ENCODE peak calls at places on chromosomes 6 and 20, in seven cellular contexts. X is activated CD4-positive, alpha-beta T cell treated with anti-CD3 and anti-CD28 coated beads for 4 hours; Q is MCF 10A; B is mesenteric fat pad; Y is psoas muscle; S is ascending aorta; D is HEK293T. J is an unnamed sample.

GRCh38 chr20:61837200-61837599 is 228.5 kb downstream of the TAF4 start:
- DNase-seq in X (no peak), Q (no peak), B (no peak), Y (no peak), S (no peak), D (no peak), J (no peak)

GRCh38 chr6:50236164-50236563 is 186.4 kb upstream of the DEFB112 start:
- DNase-seq in X (no peak), Q (no peak), B (no peak), Y (no peak), S (no peak), D (no peak), J (peak)

GRCh38 chr6:84027340-84028183 is 6.0 kb upstream of the MRAP2 start:
- DNase-seq in X (no peak), Q (peak), B (no peak), Y (no peak), S (peak), D (no peak), J (peak)

GRCh38 chr6:107572886-107573285 is 83.0 kb downstream of the SOBP start:
- DNase-seq in X (no peak), Q (no peak), B (no peak), Y (no peak), S (no peak), D (no peak), J (no peak)

GRCh38 chr6:11618533-11618932 is 81.0 kb downstream of the TMEM170B start:
- DNase-seq in X (no peak), Q (peak), B (no peak), Y (no peak), S (no peak), D (peak), J (peak)

GRCh38 chr6:146543211-146543939 is at the start of gene RAB32:
- DNase-seq in X (no peak), Q (peak), B (peak), Y (peak), S (peak), D (peak), J (peak)

GRCh38 chr6:121686611-121687023 is 251.2 kb downstream of the GJA1 start:
- DNase-seq in X (no peak), Q (no peak), B (no peak), Y (no peak), S (no peak), D (no peak), J (no peak)

GRCh38 chr20:61802721-61803311 is 262.9 kb downstream of the TAF4 start:
- DNase-seq in X (no peak), Q (no peak), B (no peak), Y (no peak), S (no peak), D (no peak), J (peak)

GRCh38 chr20:752263-752662 is 16.0 kb downstream of the SLC52A3 start:
- DNase-seq in X (no peak), Q (no peak), B (no peak), Y (no peak), S (no peak), D (no peak), J (no peak)

GRCh38 chr20:41029150-41029872 is 689 bp downstream of the TOP1 start:
- DNase-seq in X (peak), Q (peak), B (no peak), Y (peak), S (peak), D (peak), J (no peak)

GRCh38 chr6:30885999-30886896 is 1.9 kb downstream of the DDR1 start:
- DNase-seq in X (peak), Q (peak), B (peak), Y (peak), S (peak), D (no peak), J (peak)

GRCh38 chr6:108438918-108439317 is 121.8 kb upstream of the FOXO3 start:
- DNase-seq in X (no peak), Q (no peak), B (no peak), Y (no peak), S (no peak), D (no peak), J (no peak)

GRCh38 chr6:80382796-80383195 is 276.3 kb downstream of the BCKDHB start:
- DNase-seq in X (no peak), Q (no peak), B (no peak), Y (no peak), S (no peak), D (no peak), J (no peak)

GRCh38 chr6:109892451-109893435 is 85.4 kb upstream of the GPR6 start:
- DNase-seq in X (no peak), Q (peak), B (no peak), Y (no peak), S (no peak), D (no peak), J (peak)

GRCh38 chr20:57868310-57868709 is 158.5 kb upstream of the PMEPA1 start:
- DNase-seq in X (no peak), Q (no peak), B (no peak), Y (no peak), S (no peak), D (no peak), J (no peak)

GRCh38 chr20:8152183-8152582 is 20.1 kb downstream of the PLCB1 start:
- DNase-seq in X (no peak), Q (peak), B (no peak), Y (no peak), S (no peak), D (no peak), J (peak)

GRCh38 chr20:6122873-6123649 is at the start of gene FERMT1:
- DNase-seq in X (no peak), Q (peak), B (no peak), Y (peak), S (no peak), D (peak), J (peak)

GRCh38 chr6:37083243-37084138 is 78.0 kb downstream of the FGD2 start:
- DNase-seq in X (no peak), Q (peak), B (no peak), Y (peak), S (peak), D (no peak), J (peak)

GRCh38 chr6:32118782-32119628 is 9.0 kb downstream of the ATF6B start:
- DNase-seq in X (peak), Q (peak), B (peak), Y (peak), S (peak), D (peak), J (peak)

GRCh38 chr6:163413345-163414116 is 987 bp upstream of the QKI start:
- DNase-seq in X (peak), Q (peak), B (peak), Y (peak), S (peak), D (peak), J (peak)

GRCh38 chr20:38139919-38140753 is 24.9 kb downstream of the TGM2 start:
- DNase-seq in X (no peak), Q (peak), B (no peak), Y (no peak), S (no peak), D (peak), J (no peak)

GRCh38 chr6:163170294-163170883 is 244.1 kb upstream of the QKI start:
- DNase-seq in X (no peak), Q (peak), B (no peak), Y (no peak), S (no peak), D (peak), J (no peak)

GRCh38 chr20:57841297-57841866 is 131.6 kb upstream of the PMEPA1 start:
- DNase-seq in X (no peak), Q (no peak), B (no peak), Y (no peak), S (no peak), D (no peak), J (no peak)

GRCh38 chr6:16684896-16685554 is 76.2 kb downstream of the ATXN1 start:
- DNase-seq in X (peak), Q (peak), B (no peak), Y (no peak), S (no peak), D (no peak), J (peak)

GRCh38 chr6:116094041-116094440 is 6.6 kb upstream of the NT5DC1 start:
- DNase-seq in X (no peak), Q (no peak), B (no peak), Y (no peak), S (peak), D (no peak), J (no peak)

GRCh38 chr6:95866732-95867131 is 149.0 kb upstream of the FUT9 start:
- DNase-seq in X (no peak), Q (peak), B (no peak), Y (no peak), S (no peak), D (peak), J (no peak)

GRCh38 chr6:145151624-145152023 is 583.7 kb downstream of the EPM2A start:
- DNase-seq in X (no peak), Q (peak), B (no peak), Y (no peak), S (no peak), D (no peak), J (no peak)

GRCh38 chr6:12751694-12752304 is 35.2 kb downstream of the PHACTR1 start:
- DNase-seq in X (no peak), Q (peak), B (no peak), Y (peak), S (no peak), D (peak), J (peak)

GRCh38 chr20:11810316-11811130 is 107.2 kb upstream of the BTBD3 start:
- DNase-seq in X (no peak), Q (no peak), B (no peak), Y (no peak), S (no peak), D (no peak), J (peak)

J was measured in foreskin keratinocyte.